ENCODE peak calls at places on chromosomes 2 and 18, in eight cellular contexts. F is mesenteric fat pad, L is brain pericyte, D is Calu3, Q is NCI-H1092 treated with DMSO at 0.1 percent for 48 hours, P is T-helper 17 cell, C is GM23338, U is Peyer's patch. R is an unnamed sample.

GRCh38 chr2:156883828-156884615 is 373.5 kb upstream of the GALNT5 start:
- DNase-seq in F (no peak), L (no peak), D (peak), Q (peak), P (no peak), C (no peak), U (no peak), R (no peak)

GRCh38 chr2:238775591-238775990 is 72.3 kb upstream of the TWIST2 start:
- DNase-seq in F (no peak), L (no peak), D (no peak), Q (no peak), P (no peak), C (no peak), U (no peak), R (no peak)

GRCh38 chr2:49780949-49781348 is 626.6 kb upstream of the FSHR start:
- DNase-seq in F (no peak), L (no peak), D (no peak), Q (no peak), P (no peak), C (no peak), U (no peak), R (no peak)

GRCh38 chr2:72895759-72896281 is 8.6 kb downstream of the SPR start:
- DNase-seq in F (peak), L (no peak), D (no peak), Q (no peak), P (no peak), C (no peak), U (no peak), R (no peak)

GRCh38 chr2:158060160-158060861 is 41.4 kb upstream of the UPP2 start:
- DNase-seq in F (no peak), L (no peak), D (no peak), Q (no peak), P (no peak), C (no peak), U (no peak), R (no peak)

GRCh38 chr18:53698907-53699306 is 525.6 kb downstream of the MBD2 start:
- DNase-seq in F (no peak), L (no peak), D (peak), Q (peak), P (no peak), C (peak), U (no peak), R (peak)

GRCh38 chr2:130797493-130798435 is 39.0 kb upstream of the ARHGEF4 start:
- DNase-seq in F (peak), L (no peak), D (peak), Q (peak), P (peak), C (peak), U (peak), R (peak)

GRCh38 chr2:150309681-150310080 is 177.8 kb downstream of the RND3 start:
- DNase-seq in F (no peak), L (no peak), D (peak), Q (no peak), P (no peak), C (no peak), U (no peak), R (no peak)

GRCh38 chr2:207202645-207203044 is 36.9 kb upstream of the KLF7 start:
- DNase-seq in F (no peak), L (no peak), D (no peak), Q (no peak), P (no peak), C (peak), U (no peak), R (no peak)